ENCODE peak calls at places on chromosomes 5 and 9, in six cellular contexts. A, U, C, T, B and Z are unnamed samples.

GRCh38 chr9:133684461-133685361 is 48.5 kb downstream of the DBH start:
- DNase-seq in T (no peak), A (peak; percentile 44), B (no peak), U (no peak), C (no peak), Z (no peak)

GRCh38 chr5:97547999-97548797 is 365.2 kb upstream of the RIOK2 start:
- DNase-seq in U (no peak), C (no peak), B (no peak), T (no peak), A (no peak), Z (no peak)

GRCh38 chr9:2181794-2182193 is 166.6 kb downstream of the SMARCA2 start:
- DNase-seq in B (no peak), A (no peak), U (peak; percentile 4), C (no peak), T (peak; percentile 17), Z (no peak)

GRCh38 chr5:131328536-131329186 is 64.8 kb downstream of the CDC42SE2 start:
- DNase-seq in C (no peak), A (no peak), T (peak; percentile 84), U (peak; percentile 56), B (peak; percentile 70), Z (no peak)

GRCh38 chr5:169411789-169412425 is 111.0 kb upstream of the SLIT3 start:
- DNase-seq in A (no peak), B (no peak), C (no peak), U (no peak), T (no peak), Z (no peak)

GRCh38 chr9:112076814-112077213 is 98.3 kb downstream of the SUSD1 start:
- DNase-seq in C (peak; percentile 9), T (no peak), B (no peak), A (no peak), U (no peak), Z (no peak)

GRCh38 chr9:99118782-99119466 is 14.0 kb downstream of the TGFBR1 start:
- DNase-seq in A (no peak), B (no peak), C (no peak), U (no peak), T (no peak), Z (peak; percentile 85)

GRCh38 chr5:10493884-10494283 is 52.2 kb downstream of the ROPN1L start:
- DNase-seq in U (no peak), C (no peak), A (no peak), T (no peak), B (no peak), Z (no peak)

GRCh38 chr5:74233571-74233970 is 407.0 kb downstream of the ENC1 start:
- DNase-seq in C (no peak), T (peak; percentile 88), B (peak; percentile 86), A (no peak), U (peak; percentile 69), Z (no peak)

GRCh38 chr5:133925866-133926488 is 42.4 kb downstream of the C5orf15 start:
- DNase-seq in B (no peak), U (no peak), A (no peak), T (peak; percentile 73), C (no peak), Z (no peak)

GRCh38 chr5:68215208-68215887 is at the start of gene PIK3R1:
- DNase-seq in C (peak; percentile 96), U (peak; percentile 96), B (peak; percentile 96), T (peak; percentile 76), A (peak; percentile 97), Z (peak; percentile 79)

GRCh38 chr9:110755179-110755578 is 86.6 kb downstream of the MUSK start:
- DNase-seq in T (peak; percentile 71), U (no peak), C (no peak), A (no peak), B (peak; percentile 44), Z (no peak)

GRCh38 chr5:119435436-119436132 is 16.7 kb upstream of the HSD17B4 start:
- DNase-seq in A (peak; percentile 91), T (peak; percentile 65), C (peak; percentile 69), B (peak; percentile 32), U (peak; percentile 59), Z (peak; percentile 74)

GRCh38 chr9:120032639-120033038 is 547.3 kb downstream of the CDK5RAP2 start:
- DNase-seq in C (no peak), T (no peak), U (no peak), B (no peak), A (no peak), Z (no peak)

GRCh38 chr5:90434116-90434714 is 24.7 kb upstream of the CETN3 start:
- DNase-seq in C (peak; percentile 45), U (peak; percentile 47), A (peak; percentile 59), B (peak; percentile 3), T (peak; percentile 76), Z (peak; percentile 33)

GRCh38 chr9:87551692-87552303 is 54.1 kb downstream of the DAPK1 start:
- DNase-seq in T (no peak), B (no peak), C (no peak), U (no peak), A (no peak), Z (no peak)

GRCh38 chr5:159480849-159481248 is 150.6 kb upstream of the IL12B start:
- DNase-seq in A (no peak), B (no peak), T (no peak), C (no peak), U (no peak), Z (no peak)

GRCh38 chr9:110248361-110248760 is 7.9 kb downstream of the TXN start:
- DNase-seq in T (no peak), U (no peak), A (no peak), C (no peak), B (peak; percentile 50), Z (no peak)

GRCh38 chr5:84085387-84086041 is 299.2 kb downstream of the EDIL3 start:
- DNase-seq in A (no peak), B (no peak), U (no peak), T (no peak), C (no peak), Z (no peak)

GRCh38 chr5:131769337-131769736 is 27.5 kb downstream of the FNIP1 start:
- DNase-seq in U (no peak), B (no peak), T (no peak), A (no peak), C (no peak), Z (no peak)

GRCh38 chr9:265209-265900 is 50.7 kb downstream of the DOCK8 start:
- DNase-seq in B (no peak), U (no peak), T (no peak), C (no peak), A (no peak), Z (no peak)

GRCh38 chr9:134295746-134296250 is 30.5 kb upstream of the RXRA start:
- DNase-seq in T (no peak), A (peak; percentile 4), B (no peak), C (no peak), U (no peak), Z (no peak)

GRCh38 chr5:117095322-117095721 is 520.7 kb upstream of the SEMA6A start:
- DNase-seq in B (no peak), A (no peak), U (no peak), T (no peak), C (no peak), Z (no peak)

DNA sequence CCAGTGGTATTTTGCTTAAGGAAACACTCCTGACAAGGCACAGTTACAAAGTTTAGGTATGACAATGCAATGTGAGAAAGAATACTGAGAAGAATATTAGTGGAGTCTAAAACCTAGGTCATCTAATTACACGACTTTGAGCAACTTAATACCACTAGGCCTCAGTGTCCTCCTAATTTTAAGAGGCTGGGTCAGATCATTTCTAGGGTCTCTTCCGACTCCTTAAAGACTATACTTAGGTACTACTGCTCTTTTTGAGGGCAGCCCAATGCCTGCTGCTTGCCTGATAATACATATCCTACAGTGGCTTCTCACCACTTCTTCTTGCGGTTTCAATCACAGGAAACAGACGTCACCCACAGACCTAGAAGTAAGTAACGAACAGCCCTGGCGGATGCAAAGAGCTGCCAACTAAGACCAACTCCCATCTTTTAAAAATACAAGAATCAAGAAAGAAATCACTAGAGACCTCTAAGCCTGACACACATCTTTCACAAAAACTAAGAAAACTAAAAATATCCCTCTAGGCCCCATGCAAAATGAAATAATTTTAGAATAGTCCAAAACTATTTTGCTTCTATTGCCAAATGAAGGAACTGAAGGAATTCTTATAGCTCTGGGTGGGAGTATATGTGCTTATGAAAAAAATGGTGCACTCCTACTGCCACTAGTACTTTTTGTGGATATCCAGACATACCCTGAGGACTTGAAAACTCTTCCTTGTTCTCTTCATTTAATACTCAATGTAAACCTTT is 13.1 kb downstream of the DIAPH1 start:
- DNase-seq in B (no peak), C (peak; percentile 54), A (peak; percentile 59), T (no peak), U (peak; percentile 38), Z (peak; percentile 99)
- H3K4me3 ChIP-seq in B (no peak overlapping the region), C (no peak overlapping the region), A (peak overlapping the region; percentile 8), T (no peak overlapping the region), U (no peak overlapping the region), Z (peak overlapping the region; percentile 16)

DNA sequence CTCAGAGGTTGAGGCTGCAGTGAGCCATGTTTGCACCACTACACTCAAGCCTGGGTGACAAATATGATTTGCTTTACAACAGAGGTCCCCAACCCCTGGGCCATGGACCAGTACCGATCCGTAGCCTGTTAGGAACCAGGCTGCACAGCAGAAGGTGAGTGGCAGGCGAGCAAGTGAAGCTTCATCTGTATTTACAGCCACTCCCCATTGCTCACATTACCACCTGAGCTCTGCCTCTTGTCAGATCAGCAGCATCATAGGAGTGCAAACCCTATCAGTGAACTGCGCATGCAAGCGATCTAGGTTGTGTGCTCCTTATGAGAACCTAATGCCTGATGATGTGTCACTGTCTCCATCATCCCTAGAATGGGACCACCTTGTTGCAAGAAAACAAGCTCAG is 42.5 kb downstream of the SAXO1 start:
- DNase-seq in C (no peak), A (no peak), T (no peak), B (no peak), U (no peak), Z (no peak)
- H3K4me3 ChIP-seq in C (no peak overlapping the region), A (no peak overlapping the region), T (no peak overlapping the region), B (no peak overlapping the region), U (no peak overlapping the region), Z (no peak overlapping the region)

DNA sequence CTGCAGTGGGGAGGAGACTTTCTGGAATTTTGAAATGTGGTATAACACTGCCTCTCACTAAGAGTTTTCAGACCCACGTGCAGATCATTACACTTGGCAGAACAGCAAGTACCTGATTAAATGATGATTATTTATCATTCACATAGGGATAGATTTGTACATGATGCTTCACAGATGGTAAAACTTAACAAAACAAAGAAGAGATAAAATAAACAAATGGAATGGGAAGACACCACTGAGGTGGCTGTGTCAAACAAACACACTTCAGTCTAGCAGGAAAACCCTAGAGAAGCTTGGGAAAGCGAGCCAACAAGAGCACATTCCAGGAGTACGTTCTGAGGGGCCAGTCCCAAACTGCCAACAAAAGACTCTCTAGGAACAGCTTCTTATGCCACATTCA is 1.8 kb downstream of the MED27 start:
- DNase-seq in C (no peak), U (peak; percentile 2), A (no peak), T (no peak), B (no peak), Z (no peak)
- H3K4me3 ChIP-seq in C (no peak overlapping the region), U (peak overlapping the region; percentile 82), A (peak overlapping the region; percentile 80), T (peak overlapping the region; percentile 98), B (no peak overlapping the region), Z (no peak overlapping the region)

GRCh38 chr5:32585122-32585445 is 273 bp upstream of the SUB1 start:
- DNase-seq in A (no peak), C (no peak), B (no peak), U (no peak), T (no peak), Z (no peak)

GRCh38 chr5:32581010-32581785 is 4.2 kb upstream of the SUB1 start:
- DNase-seq in U (no peak), B (no peak), C (no peak), A (no peak), T (no peak), Z (no peak)

GRCh38 chr5:32584651-32585050 is 706 bp upstream of the SUB1 start:
- DNase-seq in T (no peak), B (no peak), C (no peak), A (no peak), U (no peak), Z (no peak)

GRCh38 chr5:32585446-32586250 is at the start of gene SUB1:
- DNase-seq in T (peak; percentile 91), C (peak; percentile 95), A (peak; percentile 97), B (peak; percentile 85), U (peak; percentile 93), Z (peak; percentile 92)

GRCh38 chr5:32583582-32584232 is 1.6 kb upstream of the SUB1 start:
- DNase-seq in C (no peak), U (no peak), A (no peak), B (peak; percentile 8), T (no peak), Z (no peak)
- H3K4me3 ChIP-seq in C (no peak overlapping the region), U (no peak overlapping the region), A (no peak overlapping the region), B (no peak overlapping the region), T (no peak overlapping the region), Z (no peak overlapping the region)